ENCODE peak calls at places on chromosomes 7 and 10, in five cellular contexts. C is AG04450, A is lower leg skin, J is fibroblast of the aortic adventitia, W is A673. I is an unnamed sample.

GRCh38 chr7:20647908-20648776 is 32.7 kb downstream of the ABCB5 start:
- DNase-seq in C (no peak), A (no peak), J (peak), W (peak), I (no peak)

GRCh38 chr7:138316421-138317043 is 143.5 kb upstream of the TRIM24 start:
- DNase-seq in C (no peak), A (no peak), J (no peak), W (no peak), I (no peak)

GRCh38 chr7:67493386-67493785 is 496.8 kb downstream of the TYW1 start:
- DNase-seq in C (no peak), A (no peak), J (no peak), W (no peak), I (no peak)

GRCh38 chr10:52322941-52323340 is 8.9 kb downstream of the DKK1 start:
- DNase-seq in C (no peak), A (no peak), J (no peak), W (no peak), I (no peak)

GRCh38 chr7:84042110-84042539 is 152.5 kb downstream of the SEMA3A start:
- DNase-seq in C (peak), A (no peak), J (peak), W (peak), I (no peak)

GRCh38 chr7:122528879-122529481 is 169.9 kb downstream of the RNF133 start:
- DNase-seq in C (no peak), A (no peak), J (peak), W (peak), I (no peak)

GRCh38 chr10:96588060-96588554 is 1.3 kb upstream of the TM9SF3 start:
- DNase-seq in C (no peak), A (no peak), J (no peak), W (no peak), I (no peak)

GRCh38 chr7:29398011-29398410 is 165.6 kb upstream of the PRR15 start:
- DNase-seq in C (no peak), A (no peak), J (no peak), W (no peak), I (no peak)

GRCh38 chr10:88089498-88089897 is 226.1 kb downstream of the PTEN start:
- DNase-seq in C (no peak), A (no peak), J (no peak), W (no peak), I (no peak)

GRCh38 chr10:3785849-3786290 is 861 bp upstream of the KLF6 start:
- DNase-seq in C (no peak), A (no peak), J (peak), W (peak), I (no peak)

GRCh38 chr7:1823376-1824150 is 153.5 kb downstream of the ELFN1 start:
- DNase-seq in C (no peak), A (no peak), J (no peak), W (no peak), I (no peak)

GRCh38 chr10:85510682-85511081 is 855.9 kb downstream of the GRID1 start:
- DNase-seq in C (no peak), A (no peak), J (no peak), W (no peak), I (no peak)

GRCh38 chr7:143279186-143280098 is 5.3 kb upstream of the TMEM139 start:
- DNase-seq in C (no peak), A (no peak), J (peak), W (peak), I (no peak)

GRCh38 chr10:98489561-98490481 is 43.1 kb upstream of the HPS1 start:
- DNase-seq in C (no peak), A (no peak), J (no peak), W (no peak), I (peak)

GRCh38 chr7:35004531-35005096 is 32.7 kb downstream of the DPY19L1 start:
- DNase-seq in C (no peak), A (no peak), J (no peak), W (peak), I (no peak)

GRCh38 chr7:141156446-141156845 is 82.6 kb downstream of the TMEM178B start:
- DNase-seq in C (no peak), A (no peak), J (no peak), W (peak), I (no peak)

GRCh38 chr10:12349628-12350166 is 350 bp downstream of the CAMK1D start:
- DNase-seq in C (no peak), A (no peak), J (no peak), W (peak), I (no peak)

GRCh38 chr10:97119058-97119832 is 66.5 kb downstream of the SLIT1 start:
- DNase-seq in C (no peak), A (no peak), J (no peak), W (no peak), I (no peak)

GRCh38 chr10:77613476-77614130 is 24.0 kb downstream of the KCNMA1 start:
- DNase-seq in C (no peak), A (no peak), J (no peak), W (no peak), I (no peak)

GRCh38 chr7:101066141-101066857 is 19.0 kb upstream of the TRIM56 start:
- DNase-seq in C (no peak), A (no peak), J (no peak), W (peak), I (no peak)

GRCh38 chr7:14894826-14895225 is 7.7 kb downstream of the DGKB start:
- DNase-seq in C (no peak), A (no peak), J (no peak), W (no peak), I (no peak)

GRCh38 chr7:24821045-24821853 is 64.0 kb upstream of the GSDME start:
- DNase-seq in C (peak), A (peak), J (peak), W (peak), I (peak)

GRCh38 chr10:1488970-1489548 is 248.3 kb downstream of the ADARB2 start:
- DNase-seq in C (no peak), A (no peak), J (no peak), W (no peak), I (no peak)

GRCh38 chr10:15168296-15168780 is at the start of gene NMT2:
- DNase-seq in C (no peak), A (peak), J (no peak), W (peak), I (peak)

GRCh38 chr10:105843786-105844560 is 1202.9 kb downstream of the SORCS3 start:
- DNase-seq in C (no peak), A (no peak), J (no peak), W (no peak), I (no peak)

GRCh38 chr10:96022739-96023138 is 20.6 kb upstream of the CCNJ start:
- DNase-seq in C (no peak), A (no peak), J (no peak), W (no peak), I (no peak)

GRCh38 chr10:129496995-129497394 is 30.0 kb downstream of the MGMT start:
- DNase-seq in C (no peak), A (no peak), J (no peak), W (peak), I (no peak)

GRCh38 chr10:129500617-129501339 is 33.7 kb downstream of the MGMT start:
- DNase-seq in C (no peak), A (no peak), J (no peak), W (no peak), I (no peak)

GRCh38 chr10:129495697-129496096 is 28.7 kb downstream of the MGMT start:
- DNase-seq in C (no peak), A (no peak), J (no peak), W (no peak), I (no peak)

GRCh38 chr10:129501652-129502436 is 34.8 kb downstream of the MGMT start:
- DNase-seq in C (no peak), A (no peak), J (no peak), W (peak), I (no peak)

GRCh38 chr10:129498680-129499079 is 31.6 kb downstream of the MGMT start:
- DNase-seq in C (no peak), A (no peak), J (no peak), W (no peak), I (no peak)
- TF ChIP-seq CTCF in C (no peak), A (no peak), J (no peak), W (peak), I (no peak)

DNA sequence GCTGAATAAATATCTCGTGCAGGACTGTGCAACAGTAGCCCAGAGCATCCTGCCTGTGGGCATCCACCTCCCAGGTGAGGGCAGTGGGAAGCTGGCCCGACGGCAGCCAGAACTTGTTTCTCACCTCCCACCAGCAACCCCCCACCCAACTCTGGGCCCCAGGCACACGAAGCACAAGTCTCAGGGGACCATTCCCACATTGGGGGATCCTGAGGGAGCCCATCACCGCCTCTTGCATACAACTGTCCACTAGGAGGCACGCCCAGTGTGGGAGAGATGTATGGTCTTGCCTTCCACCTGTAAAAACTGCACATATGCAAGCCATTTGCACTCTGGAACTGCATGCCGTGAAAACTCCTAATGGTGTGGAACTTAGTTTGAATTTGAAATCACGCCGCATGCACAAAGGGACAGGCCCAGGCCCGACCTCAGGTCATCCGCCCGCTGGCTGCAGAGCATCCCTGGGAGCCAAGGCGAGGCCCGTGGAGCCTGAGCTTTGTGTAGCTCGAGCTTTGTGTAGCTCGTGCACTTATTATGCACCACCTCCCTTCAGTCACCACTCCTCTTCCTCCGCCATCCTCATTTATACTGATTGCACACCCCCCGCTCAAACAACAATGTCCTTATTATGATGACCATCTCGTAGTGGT is 147.9 kb downstream of the ADCY1 start:
- DNase-seq in C (no peak), A (no peak), J (no peak), W (no peak), I (no peak)
- TF ChIP-seq CTCF in C (no peak), A (no peak), J (peak), W (no peak), I (no peak)

GRCh38 chr7:149787428-149788299 is 14.3 kb upstream of the ZNF467 start:
- DNase-seq in C (no peak), A (no peak), J (no peak), W (no peak), I (no peak)
- TF ChIP-seq CTCF in C (no peak), A (no peak), J (no peak), W (peak), I (no peak)

GRCh38 chr7:128868624-128869137 is 6.0 kb downstream of the ATP6V1F start:
- DNase-seq in C (no peak), A (no peak), J (no peak), W (no peak), I (no peak)

GRCh38 chr7:128869944-128870285 is 7.3 kb downstream of the ATP6V1F start:
- DNase-seq in C (no peak), A (no peak), J (no peak), W (no peak), I (peak)

GRCh38 chr7:128871050-128871449 is 8.4 kb downstream of the ATP6V1F start:
- DNase-seq in C (no peak), A (no peak), J (no peak), W (no peak), I (peak)

GRCh38 chr7:128867842-128868623 is 5.4 kb downstream of the ATP6V1F start:
- DNase-seq in C (no peak), A (no peak), J (no peak), W (no peak), I (peak)

DNA sequence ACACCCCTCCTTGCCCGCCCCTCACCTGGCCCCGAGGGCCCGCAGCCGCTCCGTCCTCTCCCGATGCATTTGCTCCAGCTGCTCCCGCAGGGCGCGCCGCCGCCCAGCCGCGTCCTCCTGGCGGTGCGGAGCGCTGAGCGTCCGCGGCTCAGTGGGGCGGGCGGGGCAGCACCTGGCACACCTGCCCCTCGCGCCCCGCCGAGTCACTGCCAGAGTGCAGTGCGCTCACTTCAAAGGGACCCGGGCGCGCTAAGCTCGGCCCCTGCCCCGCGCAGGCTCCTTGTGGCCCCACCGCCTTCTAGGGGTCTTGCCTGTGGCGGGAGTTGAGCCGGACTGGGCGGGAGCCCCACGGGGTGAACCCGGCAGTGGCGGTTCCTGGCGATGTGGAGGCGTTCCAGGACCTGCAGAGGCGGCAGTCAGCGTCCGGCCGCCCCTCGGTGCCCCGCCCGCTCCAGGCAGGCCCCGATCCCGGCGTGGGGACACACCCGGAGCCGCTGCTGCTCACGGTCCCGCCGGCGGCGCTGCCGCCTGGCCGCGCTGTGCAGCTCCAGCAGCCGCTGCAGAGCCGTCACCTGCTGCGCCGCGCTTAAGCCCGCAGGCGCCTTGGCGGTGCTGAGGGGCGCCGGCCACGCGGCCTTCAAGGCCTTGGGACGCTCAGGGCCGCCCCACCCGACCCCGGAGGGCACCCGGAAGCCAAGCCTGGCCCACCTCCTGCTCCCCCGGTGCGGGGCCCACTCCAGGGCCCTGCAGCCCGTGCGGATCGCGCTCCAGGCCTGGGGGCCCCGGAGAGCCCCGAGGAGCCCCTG is 6.7 kb downstream of the ATP6V1F start:
- DNase-seq in C (no peak), A (no peak), J (no peak), W (peak), I (peak)
- TF ChIP-seq CTCF in C (peak), A (no peak), J (no peak), W (peak), I (no peak)

DNA sequence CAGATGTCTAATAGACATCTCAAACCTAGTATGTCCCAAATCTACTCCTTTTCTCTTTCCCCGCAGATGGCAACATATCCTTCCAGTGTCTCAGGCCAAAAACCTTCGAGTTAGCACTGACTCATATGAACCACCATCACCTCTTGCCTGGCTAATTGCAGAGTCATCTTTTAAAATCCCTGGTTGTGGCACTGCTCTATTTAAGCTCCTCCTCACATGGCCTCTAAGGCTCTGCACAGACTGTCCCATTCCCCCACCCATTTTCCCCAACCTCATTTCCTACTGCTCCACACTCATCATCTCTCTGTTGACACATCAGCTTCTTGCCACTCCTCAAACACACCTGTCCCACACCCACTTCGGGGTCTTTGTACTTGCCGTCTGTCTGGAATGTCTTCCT is 16.8 kb upstream of the HBP1 start:
- DNase-seq in C (no peak), A (no peak), J (peak), W (no peak), I (no peak)
- TF ChIP-seq CTCF in C (no peak), A (no peak), J (no peak), W (no peak), I (no peak)

GRCh38 chr7:150976529-150977381 is 1.4 kb downstream of the KCNH2 start:
- DNase-seq in C (no peak), A (no peak), J (no peak), W (no peak), I (no peak)

GRCh38 chr7:150973571-150974451 is 4.3 kb downstream of the KCNH2 start:
- DNase-seq in C (no peak), A (no peak), J (no peak), W (no peak), I (no peak)

GRCh38 chr7:150972746-150973145 is 5.4 kb downstream of the KCNH2 start:
- DNase-seq in C (no peak), A (no peak), J (no peak), W (no peak), I (no peak)

GRCh38 chr7:150975536-150976285 is 2.4 kb downstream of the KCNH2 start:
- DNase-seq in C (no peak), A (no peak), J (no peak), W (no peak), I (no peak)

GRCh38 chr7:150974468-150975391 is 3.4 kb downstream of the KCNH2 start:
- DNase-seq in C (no peak), A (no peak), J (no peak), W (peak), I (no peak)
- TF ChIP-seq CTCF in C (peak), A (no peak), J (peak), W (peak), I (no peak)

GRCh38 chr10:124419635-124420034 is 912 bp upstream of the OAT start:
- DNase-seq in C (no peak), A (no peak), J (no peak), W (no peak), I (no peak)

GRCh38 chr10:124420254-124420653 is 1.5 kb upstream of the OAT start:
- DNase-seq in C (no peak), A (no peak), J (no peak), W (no peak), I (no peak)

GRCh38 chr10:124416733-124417132 is 2.0 kb downstream of the OAT start:
- DNase-seq in C (no peak), A (no peak), J (peak), W (no peak), I (no peak)

GRCh38 chr10:124418726-124419501 is at the start of gene OAT:
- DNase-seq in C (peak), A (peak), J (peak), W (peak), I (peak)

DNA sequence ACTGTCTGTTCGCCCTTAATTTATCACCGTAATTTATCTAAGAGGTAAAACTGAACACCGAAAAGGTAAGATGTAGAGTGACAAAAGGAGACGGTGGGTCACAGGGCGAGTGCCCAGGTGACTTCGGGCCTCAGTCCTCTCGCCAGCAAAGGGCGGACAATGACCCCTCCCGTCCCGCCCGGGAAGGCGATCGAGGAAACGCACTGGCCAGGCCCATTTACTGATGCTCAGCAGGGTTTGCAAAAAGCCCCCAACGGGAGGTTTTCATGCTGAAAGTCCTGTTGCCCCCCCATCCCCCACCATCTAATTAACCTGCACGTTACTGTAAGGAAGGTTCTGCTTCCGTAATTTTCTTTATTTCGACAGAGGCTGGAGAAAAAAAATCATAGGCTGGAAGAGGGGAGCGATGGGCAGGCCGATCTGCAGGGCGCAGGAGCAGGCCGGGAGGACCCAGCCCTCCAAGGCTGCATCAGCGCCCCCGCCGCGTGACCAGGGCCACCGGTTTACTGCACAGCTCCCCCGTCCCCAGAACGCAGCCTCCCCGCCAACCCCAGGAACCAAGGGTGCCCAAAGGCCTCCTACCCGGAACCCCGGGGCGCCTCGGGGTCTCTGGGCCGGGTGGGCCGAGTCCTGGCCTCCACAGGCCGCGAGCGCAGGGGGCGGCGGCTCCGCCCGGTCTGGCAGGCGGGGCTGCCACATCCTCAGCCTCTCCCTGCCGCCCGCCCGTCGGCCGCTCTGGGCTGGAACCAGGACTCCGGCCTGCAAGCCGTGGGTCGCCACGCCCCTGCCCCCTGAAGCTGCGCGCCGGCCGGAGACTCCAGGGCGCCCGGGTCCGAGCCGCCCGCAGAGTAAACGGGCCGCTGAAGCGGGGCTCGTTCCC is 637 bp downstream of the OAT start:
- DNase-seq in C (no peak), A (peak), J (peak), W (peak), I (peak)
- TF ChIP-seq CTCF in C (peak), A (no peak), J (peak), W (no peak), I (no peak)

GRCh38 chr7:23696916-23697441 is 13.0 kb upstream of the STK31 start:
- DNase-seq in C (no peak), A (peak), J (peak), W (peak), I (no peak)
- TF ChIP-seq CTCF in C (peak), A (no peak), J (peak), W (peak), I (no peak)

DNA sequence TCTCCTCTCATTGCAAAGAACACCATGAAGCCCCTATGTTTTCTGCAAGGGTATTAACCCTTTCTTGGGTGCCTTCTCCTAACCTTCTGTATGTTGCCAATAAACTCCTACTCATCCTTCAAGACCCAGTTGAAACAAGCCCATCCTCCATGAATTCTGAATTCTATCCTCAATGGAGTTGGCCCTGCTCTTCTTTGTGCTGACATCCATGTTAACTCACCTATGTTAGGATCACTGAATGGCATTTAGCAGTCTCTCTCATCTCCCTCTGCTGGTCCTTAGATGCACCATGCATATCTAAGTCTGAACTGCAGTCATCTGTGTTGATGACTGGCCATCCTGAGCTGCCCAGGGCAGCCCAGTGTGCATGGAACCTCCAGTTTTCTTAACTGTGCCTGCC is 129.8 kb downstream of the BUB3 start:
- DNase-seq in C (no peak), A (no peak), J (no peak), W (no peak), I (no peak)
- TF ChIP-seq CTCF in C (no peak), A (no peak), J (no peak), W (no peak), I (no peak)

I was measured in gastrocnemius medialis.